ENCODE peak calls at places on chromosomes 2 and 18, in ten cellular contexts. One of them, this sample, is unnamed.

GRCh38 chr2:173962583-173963110 is 2.5 kb downstream of the SP3 start:
- DNase-seq in SW 1271: no peak
- DNase-seq in non-pigmented ciliary epithelial cell: no peak
- DNase-seq in Right ventricle myocardium inferior: no peak
- DNase-seq in MCF 10A: no peak
- DNase-seq in T-helper 1 cell: no peak
- DNase-seq in stimulated activated CD4-positive, alpha-beta T cell treated with anti-CD3 and anti-CD28 coated beads, TNF-alpha, amount 100 ng/mL, for 4 hours: no peak
- DNase-seq in choroid plexus epithelial cell: no peak
- DNase-seq in IMR-90: no peak
- DNase-seq in lung: no peak
- DNase-seq in this sample: no peak

GRCh38 chr2:43937269-43937820 is 58.4 kb downstream of the LRPPRC start:
- DNase-seq in MCF 10A: no peak
- DNase-seq in non-pigmented ciliary epithelial cell: no peak
- DNase-seq in lung: no peak
- DNase-seq in choroid plexus epithelial cell: no peak
- DNase-seq in IMR-90: peak; percentile 0
- DNase-seq in SW 1271: no peak
- DNase-seq in stimulated activated CD4-positive, alpha-beta T cell treated with anti-CD3 and anti-CD28 coated beads, TNF-alpha, amount 100 ng/mL, for 4 hours: no peak
- DNase-seq in T-helper 1 cell: no peak
- DNase-seq in Right ventricle myocardium inferior: no peak
- DNase-seq in this sample: no peak

GRCh38 chr18:499351-500229 is 911 bp downstream of the COLEC12 start:
- DNase-seq in stimulated activated CD4-positive, alpha-beta T cell treated with anti-CD3 and anti-CD28 coated beads, TNF-alpha, amount 100 ng/mL, for 4 hours: no peak
- DNase-seq in non-pigmented ciliary epithelial cell: peak; percentile 76
- DNase-seq in T-helper 1 cell: no peak
- DNase-seq in MCF 10A: no peak
- DNase-seq in IMR-90: peak; percentile 85
- DNase-seq in SW 1271: peak; percentile 4
- DNase-seq in choroid plexus epithelial cell: peak; percentile 69
- DNase-seq in lung: peak; percentile 31
- DNase-seq in Right ventricle myocardium inferior: no peak
- DNase-seq in this sample: no peak

GRCh38 chr2:119384971-119385370 is 18.2 kb downstream of the DBI start:
- DNase-seq in stimulated activated CD4-positive, alpha-beta T cell treated with anti-CD3 and anti-CD28 coated beads, TNF-alpha, amount 100 ng/mL, for 4 hours: no peak
- DNase-seq in T-helper 1 cell: no peak
- DNase-seq in IMR-90: no peak
- DNase-seq in Right ventricle myocardium inferior: no peak
- DNase-seq in choroid plexus epithelial cell: no peak
- DNase-seq in non-pigmented ciliary epithelial cell: no peak
- DNase-seq in SW 1271: no peak
- DNase-seq in MCF 10A: no peak
- DNase-seq in lung: no peak
- DNase-seq in this sample: no peak

GRCh38 chr2:191218292-191218898 is 26.8 kb upstream of the MYO1B start:
- DNase-seq in choroid plexus epithelial cell: peak; percentile 91
- DNase-seq in SW 1271: peak; percentile 28
- DNase-seq in T-helper 1 cell: no peak
- DNase-seq in Right ventricle myocardium inferior: no peak
- DNase-seq in lung: peak; percentile 50
- DNase-seq in MCF 10A: peak; percentile 87
- DNase-seq in non-pigmented ciliary epithelial cell: peak; percentile 71
- DNase-seq in IMR-90: peak; percentile 92
- DNase-seq in stimulated activated CD4-positive, alpha-beta T cell treated with anti-CD3 and anti-CD28 coated beads, TNF-alpha, amount 100 ng/mL, for 4 hours: no peak
- DNase-seq in this sample: peak; percentile 29

GRCh38 chr2:45259547-45260160 is 250.4 kb upstream of the SIX2 start:
- DNase-seq in Right ventricle myocardium inferior: no peak
- DNase-seq in T-helper 1 cell: no peak
- DNase-seq in non-pigmented ciliary epithelial cell: no peak
- DNase-seq in IMR-90: no peak
- DNase-seq in choroid plexus epithelial cell: no peak
- DNase-seq in MCF 10A: no peak
- DNase-seq in stimulated activated CD4-positive, alpha-beta T cell treated with anti-CD3 and anti-CD28 coated beads, TNF-alpha, amount 100 ng/mL, for 4 hours: no peak
- DNase-seq in SW 1271: no peak
- DNase-seq in lung: no peak
- DNase-seq in this sample: no peak

GRCh38 chr2:64952896-64953482 is 36.2 kb upstream of the SLC1A4 start:
- DNase-seq in T-helper 1 cell: no peak
- DNase-seq in lung: no peak
- DNase-seq in MCF 10A: peak; percentile 70
- DNase-seq in stimulated activated CD4-positive, alpha-beta T cell treated with anti-CD3 and anti-CD28 coated beads, TNF-alpha, amount 100 ng/mL, for 4 hours: no peak
- DNase-seq in non-pigmented ciliary epithelial cell: peak; percentile 69
- DNase-seq in IMR-90: peak; percentile 96
- DNase-seq in Right ventricle myocardium inferior: no peak
- DNase-seq in choroid plexus epithelial cell: peak; percentile 91
- DNase-seq in SW 1271: no peak
- DNase-seq in this sample: peak; percentile 56

GRCh38 chr2:67574230-67574629 is 177.1 kb downstream of the ETAA1 start:
- DNase-seq in lung: no peak
- DNase-seq in non-pigmented ciliary epithelial cell: no peak
- DNase-seq in IMR-90: peak; percentile 88
- DNase-seq in MCF 10A: peak; percentile 67
- DNase-seq in SW 1271: no peak
- DNase-seq in choroid plexus epithelial cell: peak; percentile 45
- DNase-seq in T-helper 1 cell: no peak
- DNase-seq in stimulated activated CD4-positive, alpha-beta T cell treated with anti-CD3 and anti-CD28 coated beads, TNF-alpha, amount 100 ng/mL, for 4 hours: no peak
- DNase-seq in Right ventricle myocardium inferior: no peak
- DNase-seq in this sample: peak; percentile 28

GRCh38 chr2:29606105-29606871 is 315.1 kb downstream of the ALK start:
- DNase-seq in SW 1271: no peak
- DNase-seq in T-helper 1 cell: no peak
- DNase-seq in IMR-90: peak; percentile 94
- DNase-seq in lung: no peak
- DNase-seq in stimulated activated CD4-positive, alpha-beta T cell treated with anti-CD3 and anti-CD28 coated beads, TNF-alpha, amount 100 ng/mL, for 4 hours: no peak
- DNase-seq in non-pigmented ciliary epithelial cell: peak; percentile 81
- DNase-seq in Right ventricle myocardium inferior: no peak
- DNase-seq in MCF 10A: peak; percentile 63
- DNase-seq in choroid plexus epithelial cell: peak; percentile 87
- DNase-seq in this sample: peak; percentile 30

GRCh38 chr18:32383040-32383819 is 87.5 kb downstream of the GAREM1 start:
- DNase-seq in SW 1271: no peak
- DNase-seq in T-helper 1 cell: no peak
- DNase-seq in stimulated activated CD4-positive, alpha-beta T cell treated with anti-CD3 and anti-CD28 coated beads, TNF-alpha, amount 100 ng/mL, for 4 hours: no peak
- DNase-seq in MCF 10A: peak; percentile 97
- DNase-seq in non-pigmented ciliary epithelial cell: peak; percentile 97
- DNase-seq in choroid plexus epithelial cell: peak; percentile 97
- DNase-seq in lung: no peak
- DNase-seq in IMR-90: peak; percentile 98
- DNase-seq in Right ventricle myocardium inferior: no peak
- DNase-seq in this sample: peak; percentile 70

GRCh38 chr2:17557596-17557995 is 17.1 kb downstream of the VSNL1 start:
- DNase-seq in non-pigmented ciliary epithelial cell: no peak
- DNase-seq in lung: no peak
- DNase-seq in MCF 10A: no peak
- DNase-seq in Right ventricle myocardium inferior: no peak
- DNase-seq in stimulated activated CD4-positive, alpha-beta T cell treated with anti-CD3 and anti-CD28 coated beads, TNF-alpha, amount 100 ng/mL, for 4 hours: no peak
- DNase-seq in SW 1271: no peak
- DNase-seq in T-helper 1 cell: no peak
- DNase-seq in IMR-90: no peak
- DNase-seq in choroid plexus epithelial cell: no peak
- DNase-seq in this sample: no peak

GRCh38 chr18:24633121-24633520 is 172.7 kb downstream of the HRH4 start:
- DNase-seq in SW 1271: no peak
- DNase-seq in IMR-90: peak; percentile 92
- DNase-seq in T-helper 1 cell: no peak
- DNase-seq in MCF 10A: no peak
- DNase-seq in choroid plexus epithelial cell: no peak
- DNase-seq in Right ventricle myocardium inferior: no peak
- DNase-seq in non-pigmented ciliary epithelial cell: no peak
- DNase-seq in stimulated activated CD4-positive, alpha-beta T cell treated with anti-CD3 and anti-CD28 coated beads, TNF-alpha, amount 100 ng/mL, for 4 hours: no peak
- DNase-seq in lung: no peak
- DNase-seq in this sample: no peak

GRCh38 chr2:174021056-174021656 is 56.0 kb upstream of the SP3 start:
- DNase-seq in T-helper 1 cell: no peak
- DNase-seq in Right ventricle myocardium inferior: no peak
- DNase-seq in stimulated activated CD4-positive, alpha-beta T cell treated with anti-CD3 and anti-CD28 coated beads, TNF-alpha, amount 100 ng/mL, for 4 hours: no peak
- DNase-seq in non-pigmented ciliary epithelial cell: no peak
- DNase-seq in MCF 10A: no peak
- DNase-seq in choroid plexus epithelial cell: no peak
- DNase-seq in lung: no peak
- DNase-seq in SW 1271: no peak
- DNase-seq in IMR-90: no peak
- DNase-seq in this sample: no peak

GRCh38 chr2:26459991-26460612 is 17.8 kb downstream of the OTOF start:
- DNase-seq in MCF 10A: no peak
- DNase-seq in stimulated activated CD4-positive, alpha-beta T cell treated with anti-CD3 and anti-CD28 coated beads, TNF-alpha, amount 100 ng/mL, for 4 hours: no peak
- DNase-seq in choroid plexus epithelial cell: no peak
- DNase-seq in Right ventricle myocardium inferior: no peak
- DNase-seq in non-pigmented ciliary epithelial cell: no peak
- DNase-seq in IMR-90: no peak
- DNase-seq in lung: no peak
- DNase-seq in T-helper 1 cell: no peak
- DNase-seq in SW 1271: no peak
- DNase-seq in this sample: no peak

GRCh38 chr2:162072976-162073775 is 839 bp downstream of the DPP4 start:
- DNase-seq in non-pigmented ciliary epithelial cell: no peak
- DNase-seq in choroid plexus epithelial cell: no peak
- DNase-seq in stimulated activated CD4-positive, alpha-beta T cell treated with anti-CD3 and anti-CD28 coated beads, TNF-alpha, amount 100 ng/mL, for 4 hours: no peak
- DNase-seq in MCF 10A: no peak
- DNase-seq in T-helper 1 cell: no peak
- DNase-seq in lung: peak; percentile 29
- DNase-seq in Right ventricle myocardium inferior: no peak
- DNase-seq in IMR-90: peak; percentile 22
- DNase-seq in SW 1271: no peak
- DNase-seq in this sample: no peak

GRCh38 chr2:156800781-156801366 is 364.7 kb downstream of the GPD2 start:
- DNase-seq in choroid plexus epithelial cell: peak; percentile 1
- DNase-seq in SW 1271: no peak
- DNase-seq in T-helper 1 cell: no peak
- DNase-seq in non-pigmented ciliary epithelial cell: no peak
- DNase-seq in IMR-90: no peak
- DNase-seq in lung: no peak
- DNase-seq in Right ventricle myocardium inferior: no peak
- DNase-seq in MCF 10A: no peak
- DNase-seq in stimulated activated CD4-positive, alpha-beta T cell treated with anti-CD3 and anti-CD28 coated beads, TNF-alpha, amount 100 ng/mL, for 4 hours: no peak
- DNase-seq in this sample: peak; percentile 65

GRCh38 chr18:79875931-79876461 is 75.5 kb downstream of the SLC66A2 start:
- DNase-seq in MCF 10A: no peak
- DNase-seq in T-helper 1 cell: no peak
- DNase-seq in stimulated activated CD4-positive, alpha-beta T cell treated with anti-CD3 and anti-CD28 coated beads, TNF-alpha, amount 100 ng/mL, for 4 hours: no peak
- DNase-seq in lung: no peak
- DNase-seq in IMR-90: no peak
- DNase-seq in choroid plexus epithelial cell: no peak
- DNase-seq in non-pigmented ciliary epithelial cell: no peak
- DNase-seq in Right ventricle myocardium inferior: peak; percentile 59
- DNase-seq in SW 1271: no peak
- DNase-seq in this sample: no peak

GRCh38 chr2:235746257-235746934 is 252.6 kb downstream of the AGAP1 start:
- DNase-seq in stimulated activated CD4-positive, alpha-beta T cell treated with anti-CD3 and anti-CD28 coated beads, TNF-alpha, amount 100 ng/mL, for 4 hours: peak; percentile 5
- DNase-seq in IMR-90: peak; percentile 90
- DNase-seq in lung: peak; percentile 68
- DNase-seq in choroid plexus epithelial cell: peak; percentile 93
- DNase-seq in MCF 10A: peak; percentile 90
- DNase-seq in non-pigmented ciliary epithelial cell: peak; percentile 60
- DNase-seq in T-helper 1 cell: no peak
- DNase-seq in SW 1271: peak; percentile 70
- DNase-seq in Right ventricle myocardium inferior: no peak
- DNase-seq in this sample: peak; percentile 61

GRCh38 chr18:41150316-41150715 is 804.7 kb upstream of the PIK3C3 start:
- DNase-seq in IMR-90: no peak
- DNase-seq in non-pigmented ciliary epithelial cell: no peak
- DNase-seq in T-helper 1 cell: no peak
- DNase-seq in lung: no peak
- DNase-seq in MCF 10A: no peak
- DNase-seq in SW 1271: no peak
- DNase-seq in choroid plexus epithelial cell: no peak
- DNase-seq in stimulated activated CD4-positive, alpha-beta T cell treated with anti-CD3 and anti-CD28 coated beads, TNF-alpha, amount 100 ng/mL, for 4 hours: no peak
- DNase-seq in Right ventricle myocardium inferior: no peak
- DNase-seq in this sample: no peak

GRCh38 chr2:196725218-196725617 is 74.3 kb downstream of the GTF3C3 start:
- DNase-seq in IMR-90: no peak
- DNase-seq in MCF 10A: no peak
- DNase-seq in choroid plexus epithelial cell: peak; percentile 12
- DNase-seq in T-helper 1 cell: no peak
- DNase-seq in lung: no peak
- DNase-seq in non-pigmented ciliary epithelial cell: no peak
- DNase-seq in stimulated activated CD4-positive, alpha-beta T cell treated with anti-CD3 and anti-CD28 coated beads, TNF-alpha, amount 100 ng/mL, for 4 hours: no peak
- DNase-seq in Right ventricle myocardium inferior: no peak
- DNase-seq in SW 1271: no peak
- DNase-seq in this sample: peak; percentile 48

GRCh38 chr2:105143467-105144127 is 97.9 kb upstream of the GPR45 start:
- DNase-seq in Right ventricle myocardium inferior: no peak
- DNase-seq in IMR-90: no peak
- DNase-seq in non-pigmented ciliary epithelial cell: no peak
- DNase-seq in T-helper 1 cell: no peak
- DNase-seq in choroid plexus epithelial cell: no peak
- DNase-seq in MCF 10A: peak; percentile 39
- DNase-seq in stimulated activated CD4-positive, alpha-beta T cell treated with anti-CD3 and anti-CD28 coated beads, TNF-alpha, amount 100 ng/mL, for 4 hours: peak; percentile 10
- DNase-seq in lung: no peak
- DNase-seq in SW 1271: no peak
- DNase-seq in this sample: no peak

GRCh38 chr2:233481368-233482142 is 85.0 kb downstream of the USP40 start:
- DNase-seq in MCF 10A: no peak
- DNase-seq in SW 1271: no peak
- DNase-seq in IMR-90: no peak
- DNase-seq in T-helper 1 cell: no peak
- DNase-seq in Right ventricle myocardium inferior: no peak
- DNase-seq in non-pigmented ciliary epithelial cell: no peak
- DNase-seq in stimulated activated CD4-positive, alpha-beta T cell treated with anti-CD3 and anti-CD28 coated beads, TNF-alpha, amount 100 ng/mL, for 4 hours: no peak
- DNase-seq in lung: peak; percentile 61
- DNase-seq in choroid plexus epithelial cell: peak; percentile 23
- DNase-seq in this sample: no peak

GRCh38 chr2:54574107-54574859 is 118.2 kb downstream of the SPTBN1 start:
- DNase-seq in MCF 10A: no peak
- DNase-seq in Right ventricle myocardium inferior: no peak
- DNase-seq in non-pigmented ciliary epithelial cell: no peak
- DNase-seq in SW 1271: no peak
- DNase-seq in lung: peak; percentile 32
- DNase-seq in stimulated activated CD4-positive, alpha-beta T cell treated with anti-CD3 and anti-CD28 coated beads, TNF-alpha, amount 100 ng/mL, for 4 hours: peak; percentile 32
- DNase-seq in choroid plexus epithelial cell: peak; percentile 76
- DNase-seq in T-helper 1 cell: peak; percentile 32
- DNase-seq in IMR-90: peak; percentile 60
- DNase-seq in this sample: peak; percentile 66

This sample was measured in retinal pigment epithelial cell.